ENCODE peak calls at places on chromosome 6, in nine cellular contexts. U, Q, K, C, F, N, R, W and T are unnamed samples.
A peak's percentile ranks its signal among the peaks of the same experiment; 100 is the strongest.

GRCh38 chr6:144480518-144480917 is 195.4 kb downstream of the UTRN start:
- DNase-seq in C (no peak), W (peak; percentile 79), N (no peak), R (no peak), K (no peak), F (no peak), U (no peak), Q (no peak), T (no peak)

GRCh38 chr6:20706293-20707165 is 172.3 kb downstream of the CDKAL1 start:
- DNase-seq in Q (peak; percentile 13), N (no peak), W (peak; percentile 65), K (peak; percentile 29), U (no peak), F (no peak), R (no peak), C (no peak), T (no peak)

GRCh38 chr6:24766685-24767462 is 7.9 kb upstream of the GMNN start:
- DNase-seq in W (peak; percentile 44), F (peak; percentile 33), C (peak; percentile 23), K (peak; percentile 49), R (no peak), Q (peak; percentile 29), N (no peak), U (no peak), T (no peak)

GRCh38 chr6:134398453-134398852 is 80.5 kb upstream of the SGK1 start:
- DNase-seq in W (peak; percentile 26), K (no peak), F (no peak), R (peak; percentile 37), Q (peak; percentile 17), N (no peak), U (no peak), C (no peak), T (no peak)

GRCh38 chr6:26234421-26235239 is 130.4 kb upstream of the BTN3A2 start:
- DNase-seq in K (peak; percentile 76), C (peak; percentile 83), N (no peak), Q (peak; percentile 89), F (peak; percentile 71), R (no peak), W (peak; percentile 90), U (peak; percentile 37), T (no peak)

GRCh38 chr6:109456710-109457595 is 1.4 kb upstream of the MICAL1 start:
- DNase-seq in K (no peak), U (no peak), N (no peak), W (peak; percentile 11), R (peak; percentile 74), F (peak; percentile 42), C (no peak), Q (peak; percentile 67), T (no peak)

GRCh38 chr6:170130201-170130621 is 160.7 kb downstream of the DLL1 start:
- DNase-seq in R (no peak), F (peak; percentile 29), N (no peak), Q (no peak), U (no peak), C (no peak), W (no peak), K (no peak), T (no peak)

GRCh38 chr6:52598123-52598823 is 21.4 kb upstream of the TRAM2 start:
- DNase-seq in U (peak; percentile 8), K (peak; percentile 61), N (peak; percentile 66), R (peak; percentile 48), W (peak; percentile 84), C (peak; percentile 80), Q (peak; percentile 86), F (peak; percentile 80), T (no peak)

GRCh38 chr6:138107752-138108592 is 753 bp upstream of the PERP start:
- DNase-seq in U (no peak), Q (no peak), C (peak; percentile 4), R (no peak), F (peak; percentile 56), N (no peak), W (no peak), K (no peak), T (no peak)

GRCh38 chr6:26205625-26206574 is 118.7 kb downstream of the HFE start:
- DNase-seq in R (no peak), K (peak; percentile 90), W (peak; percentile 87), C (peak; percentile 89), F (no peak), U (no peak), N (no peak), Q (peak; percentile 84), T (no peak)

GRCh38 chr6:107116328-107116892 is 1.1 kb upstream of the BEND3 start:
- DNase-seq in W (peak; percentile 56), N (no peak), K (no peak), U (no peak), Q (peak; percentile 20), F (peak; percentile 79), C (peak; percentile 97), R (peak; percentile 34), T (no peak)

GRCh38 chr6:166389119-166389518 is 6.4 kb upstream of the MPC1 start:
- DNase-seq in K (no peak), R (no peak), C (no peak), W (no peak), N (no peak), F (no peak), U (no peak), Q (no peak), T (no peak)

GRCh38 chr6:147207351-147207750 is 3.1 kb downstream of the STXBP5 start:
- DNase-seq in U (no peak), Q (no peak), W (peak; percentile 27), F (no peak), C (no peak), N (no peak), R (no peak), K (no peak), T (no peak)

GRCh38 chr6:114419175-114419574 is 76.4 kb upstream of the HS3ST5 start:
- DNase-seq in W (peak; percentile 0), Q (no peak), U (no peak), R (no peak), C (no peak), N (no peak), K (no peak), F (no peak), T (no peak)